ENCODE peak calls at places on chromosome 2, in four cellular contexts. V is Peyer's patch, H is cardiac muscle cell, F is PC-3. X is an unnamed sample. For H3K9me3 and H3K4me1, the result is how much of the 10 kb centered on the place peaks cover.

GRCh38 chr2:21404827-21405625 is 281.3 kb downstream of the TDRD15 start:
- DNase-seq in F (no peak), H (no peak), V (no peak), X (no peak)

GRCh38 chr2:220276736-220277444 is 649.5 kb downstream of the SLC4A3 start:
- DNase-seq in H (peak), F (peak), V (no peak), X (no peak)

GRCh38 chr2:48420512-48421197 is 109.3 kb upstream of the STON1 start:
- DNase-seq in V (peak), F (peak), H (peak), X (peak)

GRCh38 chr2:213162515-213163118 is 11.2 kb upstream of the IKZF2 start:
- DNase-seq in H (no peak), F (no peak), V (no peak), X (no peak)

GRCh38 chr2:159262904-159263303 is 23.6 kb downstream of the WDSUB1 start:
- DNase-seq in H (no peak), V (no peak), F (no peak), X (no peak)

GRCh38 chr2:19667085-19667484 is 234.7 kb downstream of the TTC32 start:
- DNase-seq in H (peak), F (peak), V (no peak), X (no peak)

GRCh38 chr2:79369127-79369526 is 143.7 kb upstream of the CTNNA2 start:
- DNase-seq in V (no peak), F (no peak), H (no peak), X (no peak)

GRCh38 chr2:239395524-239395923 is 5.3 kb downstream of the HDAC4 start:
- DNase-seq in H (no peak), F (no peak), V (no peak), X (peak)

GRCh38 chr2:240401781-240402551 is 33.5 kb upstream of the GPC1 start:
- DNase-seq in H (no peak), F (no peak), V (no peak), X (peak)

GRCh38 chr2:201909348-201909747 is 103.0 kb downstream of the CDK15 start:
- DNase-seq in F (peak), V (no peak), H (peak), X (no peak)

GRCh38 chr2:99777266-99777640 is 287.4 kb upstream of the REV1 start:
- DNase-seq in H (no peak), V (no peak), F (no peak), X (no peak)

GRCh38 chr2:174788291-174788929 is 24.1 kb upstream of the CHRNA1 start:
- DNase-seq in V (no peak), F (no peak), H (no peak), X (no peak)

GRCh38 chr2:211457325-211457724 is 900.9 kb downstream of the CPS1 start:
- DNase-seq in V (no peak), H (no peak), F (no peak), X (no peak)

GRCh38 chr2:218229239-218229638 is 12.2 kb downstream of the ARPC2 start:
- DNase-seq in V (peak), H (peak), F (peak), X (no peak)

GRCh38 chr2:159703491-159703890 is 8.8 kb upstream of the MARCHF7 start:
- DNase-seq in V (no peak), F (no peak), H (no peak), X (no peak)

GRCh38 chr2:45469314-45470099 is 141.6 kb downstream of the SRBD1 start:
- DNase-seq in F (peak), V (no peak), H (peak), X (no peak)

GRCh38 chr2:98818164-98818563 is 87.2 kb upstream of the MGAT4A start:
- DNase-seq in V (no peak), F (peak), H (no peak), X (no peak)

GRCh38 chr2:17616405-17616804 is 75.9 kb downstream of the VSNL1 start:
- DNase-seq in V (no peak), H (no peak), F (no peak), X (no peak)

GRCh38 chr2:138760693-138761092 is 19.5 kb downstream of the NXPH2 start:
- DNase-seq in F (no peak), H (no peak), V (no peak), X (no peak)

GRCh38 chr2:131156452-131157149 is 51.5 kb downstream of the PLEKHB2 start:
- DNase-seq in F (no peak), V (no peak), H (no peak), X (no peak)

GRCh38 chr2:189178007-189178406 is 1.6 kb downstream of the COL5A2 start:
- DNase-seq in H (peak), F (no peak), V (no peak), X (no peak)
- TF ChIP-seq CTCF in H (peak), F (peak), V (no peak), X (no peak)

DNA sequence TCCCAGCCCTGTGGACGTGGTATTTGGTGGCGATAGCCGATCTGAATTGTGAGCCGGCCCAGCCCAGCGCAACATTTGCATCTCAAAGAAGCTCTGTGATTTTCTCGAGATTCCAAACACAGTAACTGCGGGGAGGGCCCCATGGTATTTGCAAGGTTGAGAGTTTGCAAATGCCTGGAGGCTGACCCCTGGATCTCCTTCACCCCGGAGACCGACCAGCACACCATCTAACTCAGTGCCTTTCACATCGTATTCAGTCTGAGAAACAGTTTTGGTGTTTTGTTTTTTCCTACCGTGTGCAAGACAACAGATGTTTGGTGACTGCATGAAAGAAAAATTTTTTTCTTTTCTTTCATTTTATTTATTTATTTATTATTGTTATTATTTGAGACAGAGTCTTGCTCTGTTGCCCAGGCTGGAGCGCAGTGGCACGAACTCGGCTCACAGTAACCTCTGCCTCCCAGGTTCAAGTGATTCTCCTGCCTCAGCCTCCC is 40.3 kb downstream of the MYCN start:
- DNase-seq in H (no peak), F (no peak), V (no peak), X (no peak)
- H3K9me3 ChIP-seq in H (under half), F (under half), V (under half), X (under half)

DNA sequence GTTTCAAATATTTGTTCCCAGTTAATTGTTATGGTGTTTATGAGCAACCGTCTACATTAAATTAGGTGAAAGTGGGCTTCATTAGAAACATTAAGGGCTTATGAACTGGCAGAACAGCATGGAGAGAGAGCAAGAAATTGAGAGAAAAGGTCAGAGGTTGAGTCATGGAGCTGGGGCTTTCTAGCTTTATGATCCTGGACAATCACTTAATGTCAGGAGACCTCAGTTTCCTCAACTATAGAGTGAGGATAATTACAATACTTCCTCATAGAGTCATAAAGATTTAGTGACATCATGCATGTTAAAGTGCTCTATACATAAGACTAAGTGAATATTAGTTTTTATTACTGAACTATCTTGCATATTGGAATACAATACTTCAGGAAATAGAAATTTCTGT is 83.9 kb downstream of the PLCL1 start:
- DNase-seq in H (no peak), V (no peak), F (no peak), X (no peak)
- H3K4me1 ChIP-seq in H (under half), V (under half), F (under half), X (under half)

GRCh38 chr2:230925879-230926765 is 1.1 kb upstream of the GPR55 start:
- DNase-seq in F (no peak), H (no peak), V (no peak), X (peak)
- TF ChIP-seq CTCF in F (no peak), H (peak), V (no peak), X (no peak)

DNA sequence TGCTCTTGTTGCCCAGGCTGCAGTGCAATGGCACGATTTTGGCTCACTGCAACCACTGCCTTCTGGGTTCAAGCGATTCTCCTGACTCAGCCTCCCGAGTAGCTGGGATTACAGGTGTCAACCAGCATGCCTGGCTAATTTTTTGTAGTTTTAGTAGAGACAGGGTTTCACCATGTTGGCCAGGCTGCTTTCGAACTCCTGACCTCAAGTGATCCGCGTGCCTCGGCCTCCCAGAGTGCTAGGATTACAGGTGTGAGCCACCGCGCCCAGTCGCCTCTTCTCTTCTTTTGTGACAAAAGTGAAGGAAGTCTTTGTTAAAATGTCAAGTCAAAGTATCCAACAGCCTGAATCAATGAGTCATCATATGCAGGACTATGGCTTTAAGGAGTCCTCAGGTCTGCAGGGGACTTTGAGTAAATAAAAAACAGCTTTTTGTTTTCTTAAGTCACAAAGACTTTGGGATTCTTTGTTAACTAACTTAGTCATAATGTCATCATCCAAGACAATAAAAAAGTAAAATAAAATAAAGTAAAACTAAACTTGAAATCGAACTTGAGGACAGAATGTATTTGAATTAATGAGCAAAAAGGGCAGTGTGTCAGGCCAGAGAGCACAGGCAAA is 1153.2 kb downstream of the SUCLG1 start:
- DNase-seq in H (no peak), F (peak), V (no peak), X (no peak)
- H3K9me3 ChIP-seq in H (under half), F (under half), V (under half), X (under half)

DNA sequence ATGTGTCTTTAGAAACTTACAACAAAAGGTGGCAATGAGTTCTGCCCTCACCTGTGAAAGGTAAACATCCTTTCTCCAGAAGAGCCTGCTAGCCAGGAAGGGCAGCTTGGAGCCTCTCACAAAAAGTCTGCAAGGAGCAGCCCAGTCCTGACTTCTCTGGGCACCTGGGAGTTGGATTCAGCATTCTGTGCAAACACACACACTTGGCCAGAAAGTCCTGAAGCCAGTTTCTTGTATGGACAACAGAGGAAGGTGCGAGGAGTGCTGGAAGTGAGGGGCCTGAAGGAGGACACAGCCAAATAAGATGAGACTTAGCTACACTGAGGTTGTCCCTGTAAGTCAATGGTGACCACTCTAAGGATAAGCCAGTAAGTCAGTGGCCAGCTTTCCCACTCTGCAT is 52.4 kb upstream of the SLC1A4 start:
- DNase-seq in H (no peak), V (no peak), F (no peak), X (no peak)
- H3K4me1 ChIP-seq in H (under half), V (under half), F (under half), X (under half)

DNA sequence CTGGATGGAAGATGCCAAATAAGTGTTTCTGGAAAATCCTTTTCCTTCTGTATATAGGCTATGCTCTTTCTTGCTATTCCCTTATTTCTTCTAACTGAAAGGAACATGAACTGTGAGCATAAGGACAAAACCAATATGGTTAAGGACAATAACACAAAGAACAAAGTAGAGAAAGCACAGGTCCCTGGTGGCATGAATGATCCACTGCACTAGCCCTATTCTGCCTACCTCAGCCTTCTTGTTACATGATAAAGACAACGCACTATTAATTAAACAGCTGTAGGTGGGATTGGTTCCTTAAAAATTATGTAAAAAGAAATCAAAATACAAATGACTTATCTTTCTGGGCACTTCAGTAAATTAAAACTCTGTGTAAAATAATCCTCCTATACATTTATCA is 1.9 kb upstream of the WDR75 start:
- DNase-seq in V (no peak), F (peak), H (no peak), X (no peak)
- TF ChIP-seq CTCF in V (no peak), F (peak), H (no peak), X (no peak)

DNA sequence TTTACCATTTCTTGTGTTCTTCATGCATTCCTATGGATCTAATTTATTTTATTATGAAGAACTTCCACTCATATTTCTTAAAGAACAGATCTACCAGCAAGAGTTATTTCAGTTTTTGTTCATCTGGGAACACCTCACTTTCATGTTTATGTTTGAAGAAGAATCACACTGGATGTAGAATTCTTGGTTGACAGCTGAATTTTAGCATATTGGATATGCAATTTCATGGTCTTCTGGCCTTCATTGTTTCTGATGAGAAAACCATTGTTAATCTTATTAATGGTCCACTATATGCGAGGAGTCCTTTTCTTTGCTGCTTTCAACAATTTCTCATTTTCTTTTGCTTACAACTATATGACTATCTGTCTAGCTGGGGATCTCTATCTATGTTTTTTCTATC is 189.2 kb downstream of the UXS1 start:
- DNase-seq in F (no peak), H (no peak), V (no peak), X (no peak)
- H3K9me3 ChIP-seq in F (under half), H (under half), V (under half), X (under half)

GRCh38 chr2:9207641-9208301 is 1.2 kb downstream of the ASAP2 start:
- DNase-seq in F (peak), H (no peak), V (no peak), X (no peak)
- H3K4me1 ChIP-seq in F (under half), H (under half), V (under half), X (under half)

GRCh38 chr2:101295895-101296294 is 12.6 kb downstream of the RNF149 start:
- DNase-seq in H (peak), F (no peak), V (no peak), X (no peak)

GRCh38 chr2:101296314-101296809 is 12.1 kb downstream of the RNF149 start:
- DNase-seq in H (no peak), F (no peak), V (no peak), X (no peak)

GRCh38 chr2:101299601-101300000 is 8.9 kb downstream of the RNF149 start:
- DNase-seq in F (no peak), V (no peak), H (no peak), X (no peak)

GRCh38 chr2:101294861-101295260 is 13.6 kb downstream of the RNF149 start:
- DNase-seq in F (no peak), H (no peak), V (no peak), X (no peak)

GRCh38 chr2:101297383-101297782 is 11.1 kb downstream of the RNF149 start:
- DNase-seq in V (no peak), H (no peak), F (no peak), X (no peak)
- TF ChIP-seq CTCF in V (no peak), H (no peak), F (no peak), X (no peak)

X was measured in sigmoid colon.